ENCODE peak calls at places on chromosome 22, in ten cellular contexts. D, F, R, N, Y, Z, Q, C, J and B are unnamed samples.

GRCh38 chr22:49642741-49643140 is 184.9 kb downstream of the BRD1 start:
- DNase-seq in C (no peak), J (no peak), F (no peak), Q (no peak), N (no peak), Y (no peak), Z (no peak), D (no peak), R (no peak), B (no peak)

GRCh38 chr22:49712195-49712791 is 115.4 kb downstream of the BRD1 start:
- DNase-seq in Z (peak), Q (no peak), J (no peak), D (no peak), Y (peak), R (no peak), N (no peak), F (no peak), C (peak), B (no peak)

GRCh38 chr22:32723632-32724031 is 77.9 kb upstream of the TIMP3 start:
- DNase-seq in D (no peak), F (peak), J (peak), Y (peak), Q (peak), R (peak), C (peak), N (peak), Z (no peak), B (no peak)

GRCh38 chr22:33923660-33924246 is 3.5 kb upstream of the LARGE1 start:
- DNase-seq in N (no peak), Y (no peak), Q (peak), R (peak), F (peak), J (peak), C (peak), Z (peak), D (no peak), B (no peak)

GRCh38 chr22:49327411-49327810 is 500.3 kb downstream of the BRD1 start:
- DNase-seq in C (no peak), Q (no peak), R (no peak), N (no peak), Z (no peak), F (no peak), Y (no peak), D (no peak), J (no peak), B (peak)

GRCh38 chr22:34437140-34437539 is 516.9 kb upstream of the LARGE1 start:
- DNase-seq in D (no peak), N (no peak), R (no peak), F (no peak), Z (no peak), Q (no peak), Y (no peak), J (no peak), C (no peak), B (no peak)

GRCh38 chr22:44972363-44973083 is 37.3 kb downstream of the PHF21B start:
- DNase-seq in F (no peak), D (no peak), Y (no peak), J (no peak), R (peak), Z (no peak), Q (no peak), C (no peak), N (no peak), B (no peak)

GRCh38 chr22:37414288-37414687 is 13.0 kb downstream of the ELFN2 start:
- DNase-seq in R (no peak), J (no peak), N (no peak), C (no peak), F (no peak), Y (no peak), D (no peak), Z (no peak), Q (no peak), B (no peak)

GRCh38 chr22:50603511-50604255 is 3.1 kb downstream of the MAPK8IP2 start:
- DNase-seq in Z (no peak), D (no peak), N (no peak), C (no peak), Q (no peak), R (peak), Y (no peak), J (no peak), F (no peak), B (no peak)

GRCh38 chr22:45207981-45208664 is 32.6 kb downstream of the KIAA0930 start:
- DNase-seq in F (peak), J (peak), Y (no peak), Z (peak), D (no peak), R (peak), N (peak), Q (peak), C (no peak), B (no peak)

GRCh38 chr22:35314161-35314942 is 14.7 kb downstream of the TOM1 start:
- DNase-seq in Z (peak), D (no peak), F (no peak), C (no peak), Y (peak), R (no peak), N (no peak), Q (no peak), J (peak), B (no peak)

GRCh38 chr22:32745251-32745995 is 56.1 kb upstream of the TIMP3 start:
- DNase-seq in R (peak), Q (peak), N (no peak), C (no peak), Z (peak), J (peak), F (peak), D (no peak), Y (no peak), B (no peak)

GRCh38 chr22:37726240-37726887 is 29.5 kb downstream of the TRIOBP start:
- DNase-seq in Q (peak), N (no peak), C (no peak), Y (no peak), R (peak), D (no peak), F (no peak), Z (no peak), J (no peak), B (no peak)

GRCh38 chr22:37611202-37611601 is 2.6 kb downstream of the GGA1 start:
- DNase-seq in Y (no peak), Q (no peak), F (no peak), N (no peak), Z (no peak), D (no peak), C (no peak), R (no peak), J (no peak), B (no peak)

GRCh38 chr22:43273902-43274484 is 69.2 kb downstream of the SCUBE1 start:
- DNase-seq in Q (peak), Y (no peak), N (no peak), F (peak), Z (peak), D (no peak), C (peak), J (no peak), R (peak), B (no peak)

GRCh38 chr22:42820075-42820763 is 36.9 kb downstream of the ARFGAP3 start:
- DNase-seq in D (no peak), C (peak), Q (peak), F (no peak), R (peak), Y (no peak), N (peak), J (no peak), Z (no peak), B (peak)

GRCh38 chr22:43951966-43952365 is 3.3 kb upstream of the SAMM50 start:
- DNase-seq in F (no peak), C (no peak), Q (no peak), Y (no peak), Z (peak), J (no peak), R (no peak), D (no peak), N (no peak), B (no peak)

GRCh38 chr22:41523464-41524221 is 20.6 kb downstream of the POLR3H start:
- DNase-seq in R (no peak), N (no peak), Y (no peak), Q (peak), C (no peak), F (peak), D (no peak), J (no peak), Z (peak), B (no peak)

GRCh38 chr22:34105461-34106062 is 185.3 kb upstream of the LARGE1 start:
- DNase-seq in R (no peak), Z (peak), Q (peak), C (peak), D (no peak), J (peak), N (no peak), F (peak), Y (peak), B (peak)

GRCh38 chr22:36165161-36165560 is 4.6 kb upstream of the APOL3 start:
- DNase-seq in Y (no peak), F (no peak), J (no peak), R (no peak), N (no peak), Z (no peak), C (no peak), Q (no peak), D (no peak), B (no peak)

GRCh38 chr22:32333141-32333768 is 24.4 kb upstream of the RFPL3 start:
- DNase-seq in Z (peak), Y (peak), D (no peak), C (no peak), F (no peak), R (no peak), J (no peak), N (no peak), Q (no peak), B (peak)

GRCh38 chr22:44782286-44782830 is 30.0 kb downstream of the ARHGAP8 start:
- DNase-seq in R (no peak), C (no peak), N (no peak), Q (peak), D (no peak), Z (no peak), Y (no peak), F (no peak), J (no peak), B (no peak)

GRCh38 chr22:36641902-36642640 is 61.5 kb downstream of the CACNG2 start:
- DNase-seq in R (peak), Z (no peak), Y (no peak), J (no peak), N (peak), F (no peak), Q (peak), D (no peak), C (no peak), B (no peak)

GRCh38 chr22:49297286-49297870 is 530.3 kb downstream of the BRD1 start:
- DNase-seq in D (no peak), Q (no peak), N (no peak), C (no peak), Y (peak), R (no peak), J (no peak), Z (peak), F (no peak), B (peak)

GRCh38 chr22:28442951-28443876 is 236.4 kb downstream of the TTC28 start:
- DNase-seq in Q (peak), F (peak), Y (peak), C (no peak), J (peak), N (no peak), Z (peak), R (peak), D (no peak), B (no peak)

GRCh38 chr22:37228106-37229011 is 15.7 kb downstream of the RAC2 start:
- DNase-seq in Z (no peak), Y (no peak), D (no peak), Q (no peak), R (peak), N (no peak), C (no peak), F (no peak), J (no peak), B (no peak)

GRCh38 chr22:25437414-25438160 is 126.9 kb upstream of the GRK3 start:
- DNase-seq in J (no peak), N (no peak), R (no peak), Z (peak), D (no peak), C (peak), Q (no peak), Y (no peak), F (peak), B (no peak)

GRCh38 chr22:36081023-36081431 is 52.4 kb upstream of the RBFOX2 start:
- DNase-seq in F (peak), D (no peak), R (peak), Y (no peak), N (peak), J (peak), C (no peak), Z (no peak), Q (peak), B (no peak)

GRCh38 chr22:21642584-21643448 is 714 bp downstream of the SDF2L1 start:
- DNase-seq in J (no peak), F (peak), R (peak), N (no peak), Y (peak), Q (peak), C (peak), D (peak), Z (peak), B (peak)

GRCh38 chr22:44210721-44211120 is 30.0 kb downstream of the PARVG start:
- DNase-seq in F (no peak), J (peak), Q (peak), Y (no peak), D (no peak), C (no peak), Z (no peak), R (no peak), N (no peak), B (peak)

GRCh38 chr22:50286701-50287318 is 16.6 kb upstream of the MAPK11 start:
- DNase-seq in Z (no peak), N (no peak), R (no peak), C (no peak), D (no peak), J (no peak), Q (no peak), Y (no peak), F (no peak), B (no peak)

GRCh38 chr22:48376428-48376827 is 1451.2 kb downstream of the BRD1 start:
- DNase-seq in Z (no peak), D (no peak), F (no peak), C (no peak), R (no peak), Y (no peak), J (no peak), Q (no peak), N (no peak), B (no peak)

GRCh38 chr22:34917239-34917638 is 148.7 kb upstream of the ISX start:
- DNase-seq in R (no peak), D (no peak), Q (no peak), C (no peak), N (no peak), F (no peak), Z (no peak), J (no peak), Y (no peak), B (no peak)

GRCh38 chr22:42745118-42745517 is 24.4 kb upstream of the A4GALT start:
- DNase-seq in N (no peak), Q (peak), F (no peak), Z (no peak), Y (no peak), D (no peak), C (no peak), R (peak), J (no peak), B (no peak)

GRCh38 chr22:46390652-46391301 is 55.3 kb downstream of the TRMU start:
- DNase-seq in Z (no peak), J (no peak), D (no peak), Q (peak), F (peak), N (no peak), Y (no peak), C (no peak), R (peak), B (no peak)
- TF ChIP-seq CTCF in Z (no peak), J (peak), D (no peak), Q (peak), F (peak), N (peak), Y (peak), C (no peak), R (peak), B (peak)

GRCh38 chr22:39958916-39959639 is 1.1 kb upstream of the TMA7B start:
- DNase-seq in C (no peak), Q (no peak), R (no peak), J (no peak), D (no peak), Y (no peak), Z (no peak), F (no peak), N (no peak), B (no peak)

GRCh38 chr22:39962071-39962470 is 1.9 kb downstream of the TMA7B start:
- DNase-seq in R (no peak), Y (no peak), J (no peak), Q (no peak), C (no peak), Z (no peak), N (no peak), F (no peak), D (no peak), B (no peak)

GRCh38 chr22:39960791-39961746 is 872 bp downstream of the TMA7B start:
- DNase-seq in D (peak), Y (no peak), R (peak), N (peak), C (peak), F (no peak), Z (no peak), J (no peak), Q (peak), B (no peak)

GRCh38 chr22:39958009-39958711 is 2.0 kb upstream of the TMA7B start:
- DNase-seq in Q (no peak), Y (no peak), J (no peak), F (no peak), D (no peak), R (no peak), C (no peak), N (no peak), Z (no peak), B (no peak)

GRCh38 chr22:39959640-39960447 is at the start of gene TMA7B:
- DNase-seq in J (no peak), Y (no peak), Z (peak), D (peak), Q (peak), R (peak), F (no peak), N (no peak), C (no peak), B (no peak)
- TF ChIP-seq CTCF in J (no peak), Y (peak), Z (peak), D (peak), Q (peak), R (peak), F (no peak), N (peak), C (no peak), B (peak)

DNA sequence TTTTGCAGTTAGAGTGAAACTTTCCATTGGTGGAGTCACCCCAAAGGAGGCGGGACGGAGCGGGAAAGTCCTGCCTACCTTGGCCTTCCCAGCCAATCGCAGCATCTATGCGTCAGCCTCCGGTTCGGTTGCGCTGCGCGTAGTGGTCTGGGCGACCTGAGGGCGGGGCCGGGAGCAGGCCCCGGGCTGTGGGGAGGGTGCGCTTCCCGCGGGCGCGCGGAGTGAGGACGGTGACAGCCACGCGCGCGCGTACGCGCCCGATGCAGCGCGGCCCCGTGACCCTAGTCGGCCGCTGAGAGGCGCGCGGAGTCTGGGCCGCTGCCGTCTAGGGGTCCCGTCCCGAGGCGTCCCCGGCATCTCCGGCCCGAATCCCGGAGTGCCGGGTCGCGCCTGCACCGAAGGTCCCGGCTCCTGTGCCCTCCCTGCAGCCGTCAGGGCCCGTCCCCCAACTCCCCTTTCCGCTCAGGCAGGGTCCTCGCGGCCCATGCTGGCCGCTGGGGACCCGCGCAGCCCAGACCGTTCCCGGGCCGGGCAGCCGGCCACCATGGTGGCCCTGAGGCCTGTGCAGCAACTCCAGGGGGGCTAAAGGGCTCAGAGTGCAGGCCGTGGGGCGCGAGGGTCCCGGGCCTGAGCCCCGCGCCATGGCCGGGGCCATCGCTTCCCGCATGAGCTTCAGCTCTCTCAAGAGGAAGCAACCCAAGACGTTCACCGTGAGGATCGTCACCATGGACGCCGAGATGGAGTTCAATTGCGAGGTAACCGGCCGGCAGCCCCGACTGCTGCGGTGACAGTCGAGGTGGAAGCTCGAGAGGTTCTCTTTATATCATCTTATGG is at the start of gene NF2:
- DNase-seq in Z (peak), Q (peak), Y (peak), F (peak), N (peak), R (peak), J (peak), C (peak), D (peak), B (peak)
- TF ChIP-seq CTCF in Z (no peak), Q (no peak), Y (no peak), F (no peak), N (no peak), R (no peak), J (no peak), C (no peak), D (no peak), B (no peak)

GRCh38 chr22:18078329-18079041 is 695 bp downstream of the PEX26 start:
- DNase-seq in C (peak), D (peak), Y (peak), Q (peak), F (peak), Z (peak), N (no peak), J (no peak), R (peak), B (no peak)
- TF ChIP-seq CTCF in C (peak), D (no peak), Y (no peak), Q (no peak), F (no peak), Z (peak), N (no peak), J (no peak), R (no peak), B (no peak)

GRCh38 chr22:20054034-20054427 is 26.0 kb upstream of the DGCR8 start:
- DNase-seq in J (no peak), R (no peak), Z (no peak), Y (no peak), D (no peak), C (no peak), N (no peak), Q (no peak), F (no peak), B (no peak)

GRCh38 chr22:20054485-20054884 is 25.6 kb upstream of the DGCR8 start:
- DNase-seq in Y (no peak), N (no peak), Q (no peak), R (no peak), Z (no peak), F (no peak), C (no peak), D (no peak), J (no peak), B (no peak)

GRCh38 chr22:20053407-20054033 is 26.5 kb upstream of the DGCR8 start:
- DNase-seq in D (no peak), R (no peak), Q (no peak), F (no peak), Z (no peak), Y (no peak), J (no peak), N (no peak), C (no peak), B (no peak)

GRCh38 chr22:20052309-20053250 is 27.5 kb upstream of the DGCR8 start:
- DNase-seq in Y (no peak), R (peak), Q (no peak), J (no peak), N (no peak), F (no peak), C (no peak), Z (no peak), D (no peak), B (no peak)

GRCh38 chr22:20051927-20052308 is 28.1 kb upstream of the DGCR8 start:
- DNase-seq in N (no peak), F (no peak), J (no peak), Y (no peak), R (no peak), Z (no peak), C (no peak), D (no peak), Q (no peak), B (no peak)
- TF ChIP-seq CTCF in N (no peak), F (no peak), J (no peak), Y (no peak), R (no peak), Z (no peak), C (no peak), D (no peak), Q (no peak), B (no peak)